ENCODE peak calls at places on chromosomes 7 and 10, in nine cellular contexts. K is stimulated activated naive CD8-positive, alpha-beta T cell treated with anti-CD3 and anti-CD28 coated beads, Interleukin-15, Interleukin-2, amounts not matched to agents 100 U/mL and 50 U/mL, for 24 hours; D is NCI-H748 treated with DMSO at 0.1 percent for 48 hours; F is EL; Z is activated CD4-positive, alpha-beta T cell treated with anti-CD3 and anti-CD28 coated beads, Interleukin-2, amount 50 U/mL, for 4 hours; N is cardiac muscle cell; U is foreskin fibroblast; L is activated gamma-delta T cell; E is NCI-H1694. Y is an unnamed sample.

GRCh38 chr10:127424594-127425264 is 124.4 kb upstream of the NPS start:
- DNase-seq in K (no peak), D (no peak), F (peak), Z (no peak), N (peak), U (peak), L (no peak), E (peak), Y (no peak)

GRCh38 chr10:132628966-132629900 is 91.6 kb downstream of the INPP5A start:
- DNase-seq in K (no peak), D (no peak), F (no peak), Z (no peak), N (no peak), U (no peak), L (no peak), E (no peak), Y (no peak)

GRCh38 chr10:27998178-27998953 is 513 bp downstream of the ODAD2 start:
- DNase-seq in K (peak), D (no peak), F (peak), Z (no peak), N (peak), U (peak), L (peak), E (no peak), Y (peak)

GRCh38 chr10:114256041-114256765 is 17.1 kb downstream of the VWA2 start:
- DNase-seq in K (no peak), D (no peak), F (no peak), Z (no peak), N (no peak), U (no peak), L (no peak), E (no peak), Y (no peak)

GRCh38 chr10:132640326-132641125 is 102.9 kb downstream of the INPP5A start:
- DNase-seq in K (no peak), D (no peak), F (no peak), Z (no peak), N (no peak), U (no peak), L (no peak), E (no peak), Y (no peak)

GRCh38 chr7:11760372-11760771 is 71.6 kb downstream of the THSD7A start:
- DNase-seq in K (no peak), D (peak), F (no peak), Z (no peak), N (peak), U (peak), L (no peak), E (peak), Y (no peak)

GRCh38 chr7:4265676-4266075 is 416.4 kb upstream of the FOXK1 start:
- DNase-seq in K (no peak), D (no peak), F (no peak), Z (no peak), N (no peak), U (no peak), L (no peak), E (no peak), Y (no peak)

GRCh38 chr10:842795-843194 is 88.7 kb downstream of the LARP4B start:
- DNase-seq in K (no peak), D (no peak), F (no peak), Z (no peak), N (no peak), U (no peak), L (no peak), E (no peak), Y (no peak)

GRCh38 chr10:69786791-69787190 is 14.9 kb upstream of the COL13A1 start:
- DNase-seq in K (no peak), D (no peak), F (peak), Z (no peak), N (peak), U (peak), L (no peak), E (peak), Y (no peak)

GRCh38 chr10:2992401-2993198 is 74.7 kb upstream of the PFKP start:
- DNase-seq in K (no peak), D (no peak), F (no peak), Z (no peak), N (no peak), U (no peak), L (no peak), E (no peak), Y (no peak)

GRCh38 chr10:1522237-1522636 is 215.1 kb downstream of the ADARB2 start:
- DNase-seq in K (no peak), D (no peak), F (no peak), Z (no peak), N (no peak), U (no peak), L (no peak), E (no peak), Y (no peak)

Y was measured in activated naive CD8-positive, alpha-beta T cell treated with anti-CD3 and anti-CD28 coated beads for 36 hours.